ENCODE peak calls at places on chromosomes 2 and 18, in nine cellular contexts. B is Caco-2; U is small intestine; A is ecto neural progenitor cell; Q is iris pigment epithelial cell; R is CD8-positive, alpha-beta T cell; F is WTC11; K is fibroblast of the aortic adventitia; H is breast epithelium. I is an unnamed sample.

GRCh38 chr18:49762191-49763077 is 50.9 kb downstream of the ACAA2 start:
- DNase-seq in Q (no peak), F (no peak), H (no peak), U (no peak), B (no peak), A (no peak), K (no peak), R (no peak), I (no peak)

GRCh38 chr2:202311823-202312388 is 46.3 kb downstream of the NOP58 start:
- DNase-seq in F (no peak), K (no peak), Q (no peak), B (no peak), U (no peak), R (no peak), A (no peak), H (no peak), I (no peak)

GRCh38 chr18:49017813-49018552 is 67.2 kb upstream of the SMAD7 start:
- DNase-seq in U (no peak), K (no peak), B (no peak), H (peak; percentile 17), F (no peak), R (no peak), A (no peak), Q (no peak), I (no peak)

GRCh38 chr2:227163445-227163997 is 484 bp downstream of the COL4A4 start:
- DNase-seq in R (no peak), Q (peak; percentile 9), U (no peak), F (peak; percentile 17), B (no peak), H (no peak), K (peak; percentile 17), A (no peak), I (no peak)

GRCh38 chr2:206920310-206920709 is 19.0 kb upstream of the CPO start:
- DNase-seq in B (no peak), R (no peak), U (no peak), K (no peak), F (no peak), H (no peak), Q (no peak), A (no peak), I (no peak)

GRCh38 chr2:32884346-32884745 is 62.4 kb upstream of the LTBP1 start:
- DNase-seq in R (no peak), A (no peak), H (no peak), Q (peak; percentile 19), U (no peak), F (no peak), K (no peak), B (no peak), I (no peak)

GRCh38 chr18:36382854-36383253 is 85.3 kb downstream of the FHOD3 start:
- DNase-seq in R (no peak), K (no peak), U (no peak), A (no peak), Q (no peak), H (no peak), B (no peak), F (no peak), I (no peak)

GRCh38 chr2:44290271-44290670 is 15.0 kb downstream of the SLC3A1 start:
- DNase-seq in K (peak; percentile 71), U (no peak), Q (peak; percentile 72), R (no peak), H (no peak), F (no peak), B (no peak), A (no peak), I (no peak)

GRCh38 chr2:233700028-233700635 is 7.4 kb downstream of the UGT1A6 start:
- DNase-seq in Q (peak; percentile 62), H (no peak), A (no peak), K (peak; percentile 99), B (peak; percentile 53), R (no peak), U (peak; percentile 75), F (no peak), I (peak; percentile 8)

GRCh38 chr2:23423873-23424680 is 39.1 kb downstream of the KLHL29 start:
- DNase-seq in F (no peak), K (no peak), R (no peak), A (peak; percentile 20), Q (no peak), H (peak; percentile 14), U (no peak), B (no peak), I (no peak)

GRCh38 chr18:74006160-74006559 is 141.5 kb downstream of the FBXO15 start:
- DNase-seq in H (no peak), A (no peak), B (no peak), K (no peak), U (no peak), Q (no peak), R (no peak), F (no peak), I (no peak)

GRCh38 chr2:189048189-189048588 is 74.0 kb downstream of the COL3A1 start:
- DNase-seq in A (no peak), U (no peak), B (no peak), Q (no peak), R (no peak), F (no peak), H (no peak), K (no peak), I (no peak)

GRCh38 chr18:63131106-63131943 is 188.2 kb downstream of the BCL2 start:
- DNase-seq in Q (peak; percentile 52), A (no peak), B (no peak), U (peak; percentile 65), R (peak; percentile 47), H (no peak), K (peak; percentile 81), F (peak; percentile 45), I (peak; percentile 1)

GRCh38 chr2:229344151-229344551 is 73.1 kb upstream of the PID1 start:
- DNase-seq in B (no peak), Q (peak; percentile 97), K (peak; percentile 41), F (no peak), A (no peak), H (no peak), U (no peak), R (no peak), I (no peak)

GRCh38 chr2:228401065-228401912 is 219.8 kb upstream of the SPHKAP start:
- DNase-seq in A (no peak), Q (peak; percentile 16), R (no peak), B (no peak), U (no peak), H (no peak), F (no peak), K (no peak), I (peak; percentile 8)

GRCh38 chr2:33602216-33602830 is 3.2 kb upstream of the FAM98A start:
- DNase-seq in B (no peak), A (no peak), R (no peak), Q (peak; percentile 37), H (no peak), U (no peak), F (no peak), K (no peak), I (no peak)

GRCh38 chr2:121650554-121650930 is 1.3 kb upstream of the CLASP1 start:
- DNase-seq in U (peak; percentile 5), Q (peak; percentile 39), F (peak; percentile 20), H (no peak), B (no peak), A (peak; percentile 52), R (peak; percentile 2), K (no peak), I (peak; percentile 6)

GRCh38 chr18:75489493-75490190 is 62.1 kb upstream of the SMIM21 start:
- DNase-seq in Q (peak; percentile 97), A (no peak), U (no peak), H (no peak), K (peak; percentile 95), F (no peak), R (no peak), B (no peak), I (no peak)

GRCh38 chr2:121969155-121969554 is 213.7 kb downstream of the TSN start:
- DNase-seq in F (no peak), K (no peak), A (no peak), Q (no peak), U (no peak), B (no peak), R (no peak), H (peak; percentile 27), I (no peak)

GRCh38 chr2:66434679-66435548 is at the start of gene MEIS1:
- DNase-seq in K (peak; percentile 100), R (peak; percentile 7), U (peak; percentile 77), F (peak; percentile 78), B (peak; percentile 96), H (peak; percentile 90), A (peak; percentile 90), Q (peak; percentile 97), I (no peak)

GRCh38 chr2:74514368-74515270 is at the start of gene TLX2:
- DNase-seq in A (peak; percentile 64), Q (no peak), K (no peak), R (no peak), U (no peak), B (no peak), F (peak; percentile 50), H (no peak), I (no peak)

GRCh38 chr2:28250006-28250405 is 142.7 kb upstream of the FOSL2 start:
- DNase-seq in K (peak; percentile 66), U (peak; percentile 28), A (no peak), R (no peak), B (peak; percentile 83), Q (peak; percentile 88), F (no peak), H (no peak), I (peak; percentile 44)

GRCh38 chr2:156470975-156471583 is 34.9 kb downstream of the GPD2 start:
- DNase-seq in B (no peak), H (no peak), K (no peak), Q (no peak), U (no peak), A (no peak), F (no peak), R (no peak), I (no peak)

GRCh38 chr18:73992242-73993022 is 155.2 kb downstream of the FBXO15 start:
- DNase-seq in K (no peak), F (no peak), R (no peak), A (no peak), Q (no peak), H (no peak), B (no peak), U (no peak), I (no peak)

GRCh38 chr2:57884281-57884680 is 162.3 kb upstream of the VRK2 start:
- DNase-seq in H (no peak), U (no peak), K (no peak), Q (no peak), A (no peak), B (no peak), R (no peak), F (no peak), I (no peak)

GRCh38 chr2:29376541-29376940 is 261.3 kb downstream of the CLIP4 start:
- DNase-seq in K (no peak), F (no peak), H (no peak), B (no peak), R (no peak), Q (no peak), A (no peak), U (no peak), I (no peak)

GRCh38 chr2:11612553-11613215 is 57.3 kb downstream of the NTSR2 start:
- DNase-seq in K (no peak), Q (no peak), R (no peak), F (no peak), H (no peak), U (no peak), A (no peak), B (no peak), I (no peak)

GRCh38 chr2:178282075-178282474 is 87.8 kb downstream of the OSBPL6 start:
- DNase-seq in K (peak; percentile 81), H (no peak), F (no peak), Q (peak; percentile 89), R (no peak), B (peak; percentile 62), A (no peak), U (peak; percentile 94), I (peak; percentile 42)

GRCh38 chr2:145012214-145012670 is 492.3 kb upstream of the ZEB2 start:
- DNase-seq in K (peak; percentile 46), U (no peak), B (no peak), A (no peak), Q (peak; percentile 37), F (no peak), R (no peak), H (no peak), I (no peak)

I was measured in NT2/D1.